ENCODE peak calls at places on chromosomes 7 and 10, in seven cellular contexts. F, U, A, E, Z, J and W are unnamed samples.
A peak's percentile ranks its signal among the peaks of the same experiment; 100 is the strongest.

GRCh38 chr10:123995082-123995460 is 98.3 kb downstream of the CHST15 start:
- DNase-seq in F (no peak), U (no peak), A (no peak), E (no peak), Z (no peak), J (no peak), W (no peak)

GRCh38 chr10:43846187-43846680 is 197.6 kb upstream of the ZNF32 start:
- DNase-seq in F (no peak), U (no peak), A (peak; percentile 58), E (no peak), Z (no peak), J (peak; percentile 23), W (no peak)

GRCh38 chr7:2968176-2968575 is 75.5 kb downstream of the CARD11 start:
- DNase-seq in F (no peak), U (no peak), A (peak; percentile 7), E (no peak), Z (peak; percentile 67), J (no peak), W (no peak)

GRCh38 chr10:36038316-36038715 is 396.2 kb upstream of the FZD8 start:
- DNase-seq in F (no peak), U (no peak), A (no peak), E (no peak), Z (no peak), J (no peak), W (no peak)

GRCh38 chr7:131189488-131189887 is 138.2 kb upstream of the MKLN1 start:
- DNase-seq in F (no peak), U (no peak), A (no peak), E (no peak), Z (no peak), J (no peak), W (no peak)

GRCh38 chr7:25716421-25716820 is 435.6 kb upstream of the NFE2L3 start:
- DNase-seq in F (no peak), U (no peak), A (no peak), E (no peak), Z (no peak), J (no peak), W (no peak)

GRCh38 chr10:86657396-86658011 is 3.2 kb downstream of the OPN4 start:
- DNase-seq in F (no peak), U (peak; percentile 32), A (no peak), E (no peak), Z (no peak), J (no peak), W (no peak)

GRCh38 chr7:158563911-158564647 is 23.5 kb downstream of the PTPRN2 start:
- DNase-seq in F (no peak), U (no peak), A (no peak), E (no peak), Z (no peak), J (no peak), W (no peak)

GRCh38 chr10:11827006-11827405 is 3.9 kb downstream of the PROSER2 start:
- DNase-seq in F (no peak), U (no peak), A (no peak), E (no peak), Z (no peak), J (no peak), W (no peak)

GRCh38 chr7:37353949-37354660 is 94.6 kb downstream of the ELMO1 start:
- DNase-seq in F (no peak), U (no peak), A (no peak), E (no peak), Z (no peak), J (no peak), W (no peak)

GRCh38 chr10:118986815-118987790 is 42.4 kb upstream of the NANOS1 start:
- DNase-seq in F (no peak), U (no peak), A (no peak), E (no peak), Z (no peak), J (no peak), W (no peak)